ENCODE peak calls at places on chromosome 11, in nine cellular contexts. One of them, this sample, is unnamed.
A peak's percentile ranks its signal among the peaks of the same experiment; 100 is the strongest.

GRCh38 chr11:44380009-44380313 is 70.0 kb upstream of the ALX4 start:
- DNase-seq in left cardiac atrium: no peak
- DNase-seq in NCI-H1436: no peak
- DNase-seq in endothelial cell of umbilical vein: no peak
- DNase-seq in right lobe of liver: peak; percentile 66
- DNase-seq in activated CD8-positive, alpha-beta T cell treated with anti-CD3 and anti-CD28 coated beads, Interleukin-2, amount 10 ng/mL, durations not matched to agents 7 days and 5 days: no peak
- DNase-seq in lower leg skin: no peak
- DNase-seq in GM12891: no peak
- DNase-seq in hypothalamus: no peak
- DNase-seq in this sample: no peak

GRCh38 chr11:71440021-71440755 is 8.0 kb downstream of the DHCR7 start:
- DNase-seq in NCI-H1436: no peak
- DNase-seq in endothelial cell of umbilical vein: no peak
- DNase-seq in left cardiac atrium: no peak
- DNase-seq in lower leg skin: no peak
- DNase-seq in hypothalamus: no peak
- DNase-seq in right lobe of liver: peak; percentile 15
- DNase-seq in GM12891: no peak
- DNase-seq in activated CD8-positive, alpha-beta T cell treated with anti-CD3 and anti-CD28 coated beads, Interleukin-2, amount 10 ng/mL, durations not matched to agents 7 days and 5 days: no peak
- DNase-seq in this sample: no peak

GRCh38 chr11:39741066-39741465 is 1718.4 kb downstream of the LRRC4C start:
- DNase-seq in left cardiac atrium: no peak
- DNase-seq in endothelial cell of umbilical vein: no peak
- DNase-seq in hypothalamus: no peak
- DNase-seq in right lobe of liver: no peak
- DNase-seq in GM12891: no peak
- DNase-seq in NCI-H1436: no peak
- DNase-seq in lower leg skin: no peak
- DNase-seq in activated CD8-positive, alpha-beta T cell treated with anti-CD3 and anti-CD28 coated beads, Interleukin-2, amount 10 ng/mL, durations not matched to agents 7 days and 5 days: no peak
- DNase-seq in this sample: no peak

GRCh38 chr11:81915045-81915444 is 818.6 kb downstream of the FAM181B start:
- DNase-seq in lower leg skin: no peak
- DNase-seq in NCI-H1436: no peak
- DNase-seq in right lobe of liver: peak; percentile 54
- DNase-seq in left cardiac atrium: no peak
- DNase-seq in endothelial cell of umbilical vein: no peak
- DNase-seq in activated CD8-positive, alpha-beta T cell treated with anti-CD3 and anti-CD28 coated beads, Interleukin-2, amount 10 ng/mL, durations not matched to agents 7 days and 5 days: no peak
- DNase-seq in GM12891: no peak
- DNase-seq in hypothalamus: no peak
- DNase-seq in this sample: no peak

GRCh38 chr11:70517996-70518907 is 119.9 kb downstream of the CTTN start:
- DNase-seq in right lobe of liver: peak; percentile 25
- DNase-seq in lower leg skin: no peak
- DNase-seq in left cardiac atrium: no peak
- DNase-seq in NCI-H1436: no peak
- DNase-seq in activated CD8-positive, alpha-beta T cell treated with anti-CD3 and anti-CD28 coated beads, Interleukin-2, amount 10 ng/mL, durations not matched to agents 7 days and 5 days: no peak
- DNase-seq in endothelial cell of umbilical vein: no peak
- DNase-seq in GM12891: no peak
- DNase-seq in hypothalamus: no peak
- DNase-seq in this sample: no peak

GRCh38 chr11:65204646-65205601 is 23.2 kb downstream of the CAPN1 start:
- DNase-seq in hypothalamus: no peak
- DNase-seq in NCI-H1436: peak; percentile 9
- DNase-seq in activated CD8-positive, alpha-beta T cell treated with anti-CD3 and anti-CD28 coated beads, Interleukin-2, amount 10 ng/mL, durations not matched to agents 7 days and 5 days: peak; percentile 54
- DNase-seq in left cardiac atrium: no peak
- DNase-seq in endothelial cell of umbilical vein: peak; percentile 40
- DNase-seq in lower leg skin: no peak
- DNase-seq in GM12891: peak; percentile 84
- DNase-seq in right lobe of liver: no peak
- DNase-seq in this sample: no peak

GRCh38 chr11:70536051-70536877 is 137.9 kb downstream of the CTTN start:
- DNase-seq in GM12891: no peak
- DNase-seq in hypothalamus: no peak
- DNase-seq in NCI-H1436: no peak
- DNase-seq in right lobe of liver: peak; percentile 40
- DNase-seq in lower leg skin: no peak
- DNase-seq in endothelial cell of umbilical vein: no peak
- DNase-seq in activated CD8-positive, alpha-beta T cell treated with anti-CD3 and anti-CD28 coated beads, Interleukin-2, amount 10 ng/mL, durations not matched to agents 7 days and 5 days: no peak
- DNase-seq in left cardiac atrium: no peak
- DNase-seq in this sample: no peak

GRCh38 chr11:67054851-67055523 is 1.7 kb upstream of the RHOD start:
- DNase-seq in NCI-H1436: peak; percentile 62
- DNase-seq in GM12891: peak; percentile 59
- DNase-seq in endothelial cell of umbilical vein: peak; percentile 65
- DNase-seq in lower leg skin: peak; percentile 57
- DNase-seq in right lobe of liver: no peak
- DNase-seq in hypothalamus: no peak
- DNase-seq in activated CD8-positive, alpha-beta T cell treated with anti-CD3 and anti-CD28 coated beads, Interleukin-2, amount 10 ng/mL, durations not matched to agents 7 days and 5 days: no peak
- DNase-seq in left cardiac atrium: peak; percentile 70
- DNase-seq in this sample: no peak

GRCh38 chr11:66002648-66003225 is 434 bp downstream of the BANF1 start:
- DNase-seq in activated CD8-positive, alpha-beta T cell treated with anti-CD3 and anti-CD28 coated beads, Interleukin-2, amount 10 ng/mL, durations not matched to agents 7 days and 5 days: no peak
- DNase-seq in hypothalamus: no peak
- DNase-seq in lower leg skin: no peak
- DNase-seq in right lobe of liver: peak; percentile 87
- DNase-seq in endothelial cell of umbilical vein: no peak
- DNase-seq in GM12891: peak; percentile 67
- DNase-seq in NCI-H1436: peak; percentile 69
- DNase-seq in left cardiac atrium: peak; percentile 67
- DNase-seq in this sample: no peak

GRCh38 chr11:44305643-44306468 is 4.1 kb downstream of the ALX4 start:
- DNase-seq in hypothalamus: no peak
- DNase-seq in right lobe of liver: no peak
- DNase-seq in NCI-H1436: no peak
- DNase-seq in lower leg skin: no peak
- DNase-seq in activated CD8-positive, alpha-beta T cell treated with anti-CD3 and anti-CD28 coated beads, Interleukin-2, amount 10 ng/mL, durations not matched to agents 7 days and 5 days: peak; percentile 75
- DNase-seq in left cardiac atrium: no peak
- DNase-seq in endothelial cell of umbilical vein: peak; percentile 14
- DNase-seq in GM12891: no peak
- DNase-seq in this sample: no peak

GRCh38 chr11:15278129-15278528 is 163.4 kb downstream of the INSC start:
- DNase-seq in GM12891: no peak
- DNase-seq in endothelial cell of umbilical vein: no peak
- DNase-seq in right lobe of liver: no peak
- DNase-seq in NCI-H1436: no peak
- DNase-seq in lower leg skin: no peak
- DNase-seq in hypothalamus: no peak
- DNase-seq in left cardiac atrium: no peak
- DNase-seq in activated CD8-positive, alpha-beta T cell treated with anti-CD3 and anti-CD28 coated beads, Interleukin-2, amount 10 ng/mL, durations not matched to agents 7 days and 5 days: no peak
- DNase-seq in this sample: no peak

GRCh38 chr11:74680035-74680671 is 51.1 kb downstream of the CHRDL2 start:
- DNase-seq in activated CD8-positive, alpha-beta T cell treated with anti-CD3 and anti-CD28 coated beads, Interleukin-2, amount 10 ng/mL, durations not matched to agents 7 days and 5 days: no peak
- DNase-seq in endothelial cell of umbilical vein: no peak
- DNase-seq in NCI-H1436: no peak
- DNase-seq in lower leg skin: no peak
- DNase-seq in right lobe of liver: no peak
- DNase-seq in GM12891: no peak
- DNase-seq in hypothalamus: no peak
- DNase-seq in left cardiac atrium: peak; percentile 9
- DNase-seq in this sample: no peak

GRCh38 chr11:2509481-2510001 is 64.7 kb downstream of the KCNQ1 start:
- DNase-seq in NCI-H1436: no peak
- DNase-seq in right lobe of liver: peak; percentile 51
- DNase-seq in hypothalamus: no peak
- DNase-seq in GM12891: no peak
- DNase-seq in lower leg skin: no peak
- DNase-seq in left cardiac atrium: peak; percentile 74
- DNase-seq in endothelial cell of umbilical vein: no peak
- DNase-seq in activated CD8-positive, alpha-beta T cell treated with anti-CD3 and anti-CD28 coated beads, Interleukin-2, amount 10 ng/mL, durations not matched to agents 7 days and 5 days: no peak
- DNase-seq in this sample: no peak

GRCh38 chr11:113373306-113373705 is 14.3 kb upstream of the ANKK1 start:
- DNase-seq in GM12891: no peak
- DNase-seq in lower leg skin: no peak
- DNase-seq in right lobe of liver: no peak
- DNase-seq in left cardiac atrium: no peak
- DNase-seq in NCI-H1436: no peak
- DNase-seq in endothelial cell of umbilical vein: no peak
- DNase-seq in activated CD8-positive, alpha-beta T cell treated with anti-CD3 and anti-CD28 coated beads, Interleukin-2, amount 10 ng/mL, durations not matched to agents 7 days and 5 days: no peak
- DNase-seq in hypothalamus: no peak
- DNase-seq in this sample: no peak

GRCh38 chr11:35927730-35928129 is 16.1 kb upstream of the LDLRAD3 start:
- DNase-seq in endothelial cell of umbilical vein: no peak
- DNase-seq in NCI-H1436: no peak
- DNase-seq in lower leg skin: peak; percentile 90
- DNase-seq in activated CD8-positive, alpha-beta T cell treated with anti-CD3 and anti-CD28 coated beads, Interleukin-2, amount 10 ng/mL, durations not matched to agents 7 days and 5 days: no peak
- DNase-seq in hypothalamus: no peak
- DNase-seq in right lobe of liver: peak; percentile 87
- DNase-seq in left cardiac atrium: peak; percentile 51
- DNase-seq in GM12891: no peak
- DNase-seq in this sample: no peak

GRCh38 chr11:380095-380480 is 10.8 kb downstream of the B4GALNT4 start:
- DNase-seq in left cardiac atrium: no peak
- DNase-seq in endothelial cell of umbilical vein: no peak
- DNase-seq in lower leg skin: no peak
- DNase-seq in right lobe of liver: peak; percentile 44
- DNase-seq in activated CD8-positive, alpha-beta T cell treated with anti-CD3 and anti-CD28 coated beads, Interleukin-2, amount 10 ng/mL, durations not matched to agents 7 days and 5 days: no peak
- DNase-seq in hypothalamus: no peak
- DNase-seq in NCI-H1436: no peak
- DNase-seq in GM12891: no peak
- DNase-seq in this sample: no peak

GRCh38 chr11:95715777-95716241 is 73.8 kb downstream of the FAM76B start:
- DNase-seq in hypothalamus: no peak
- DNase-seq in activated CD8-positive, alpha-beta T cell treated with anti-CD3 and anti-CD28 coated beads, Interleukin-2, amount 10 ng/mL, durations not matched to agents 7 days and 5 days: peak; percentile 34
- DNase-seq in endothelial cell of umbilical vein: peak; percentile 90
- DNase-seq in GM12891: no peak
- DNase-seq in left cardiac atrium: no peak
- DNase-seq in lower leg skin: no peak
- DNase-seq in NCI-H1436: no peak
- DNase-seq in right lobe of liver: no peak
- DNase-seq in this sample: peak; percentile 35

GRCh38 chr11:83545494-83545893 is 259.3 kb upstream of the CCDC90B start:
- DNase-seq in right lobe of liver: no peak
- DNase-seq in NCI-H1436: no peak
- DNase-seq in lower leg skin: no peak
- DNase-seq in endothelial cell of umbilical vein: no peak
- DNase-seq in left cardiac atrium: no peak
- DNase-seq in GM12891: no peak
- DNase-seq in activated CD8-positive, alpha-beta T cell treated with anti-CD3 and anti-CD28 coated beads, Interleukin-2, amount 10 ng/mL, durations not matched to agents 7 days and 5 days: no peak
- DNase-seq in hypothalamus: no peak
- DNase-seq in this sample: no peak

GRCh38 chr11:707817-708420 is 1.9 kb downstream of the EPS8L2 start:
- DNase-seq in NCI-H1436: no peak
- DNase-seq in left cardiac atrium: no peak
- DNase-seq in hypothalamus: no peak
- DNase-seq in activated CD8-positive, alpha-beta T cell treated with anti-CD3 and anti-CD28 coated beads, Interleukin-2, amount 10 ng/mL, durations not matched to agents 7 days and 5 days: no peak
- DNase-seq in lower leg skin: no peak
- DNase-seq in GM12891: no peak
- DNase-seq in right lobe of liver: no peak
- DNase-seq in endothelial cell of umbilical vein: no peak
- DNase-seq in this sample: no peak

GRCh38 chr11:117166491-117166890 is 12.1 kb upstream of the SIDT2 start:
- DNase-seq in right lobe of liver: no peak
- DNase-seq in lower leg skin: no peak
- DNase-seq in GM12891: no peak
- DNase-seq in activated CD8-positive, alpha-beta T cell treated with anti-CD3 and anti-CD28 coated beads, Interleukin-2, amount 10 ng/mL, durations not matched to agents 7 days and 5 days: no peak
- DNase-seq in endothelial cell of umbilical vein: no peak
- DNase-seq in left cardiac atrium: no peak
- DNase-seq in hypothalamus: no peak
- DNase-seq in NCI-H1436: no peak
- DNase-seq in this sample: no peak

GRCh38 chr11:61491736-61492395 is 16.7 kb upstream of the LRRC10B start:
- DNase-seq in hypothalamus: no peak
- DNase-seq in GM12891: no peak
- DNase-seq in left cardiac atrium: no peak
- DNase-seq in lower leg skin: no peak
- DNase-seq in right lobe of liver: no peak
- DNase-seq in NCI-H1436: no peak
- DNase-seq in endothelial cell of umbilical vein: no peak
- DNase-seq in activated CD8-positive, alpha-beta T cell treated with anti-CD3 and anti-CD28 coated beads, Interleukin-2, amount 10 ng/mL, durations not matched to agents 7 days and 5 days: no peak
- DNase-seq in this sample: no peak

GRCh38 chr11:114315749-114316368 is 19.7 kb downstream of the NNMT start:
- DNase-seq in lower leg skin: no peak
- DNase-seq in activated CD8-positive, alpha-beta T cell treated with anti-CD3 and anti-CD28 coated beads, Interleukin-2, amount 10 ng/mL, durations not matched to agents 7 days and 5 days: no peak
- DNase-seq in GM12891: no peak
- DNase-seq in endothelial cell of umbilical vein: peak; percentile 51
- DNase-seq in NCI-H1436: no peak
- DNase-seq in right lobe of liver: peak; percentile 64
- DNase-seq in left cardiac atrium: no peak
- DNase-seq in hypothalamus: no peak
- DNase-seq in this sample: no peak

GRCh38 chr11:43837879-43838278 is 42.8 kb upstream of the ALKBH3 start:
- DNase-seq in NCI-H1436: no peak
- DNase-seq in right lobe of liver: no peak
- DNase-seq in endothelial cell of umbilical vein: no peak
- DNase-seq in GM12891: no peak
- DNase-seq in hypothalamus: no peak
- DNase-seq in left cardiac atrium: no peak
- DNase-seq in activated CD8-positive, alpha-beta T cell treated with anti-CD3 and anti-CD28 coated beads, Interleukin-2, amount 10 ng/mL, durations not matched to agents 7 days and 5 days: no peak
- DNase-seq in lower leg skin: no peak
- DNase-seq in this sample: no peak

GRCh38 chr11:10514210-10514609 is 26.8 kb downstream of the RNF141 start:
- DNase-seq in right lobe of liver: no peak
- DNase-seq in NCI-H1436: no peak
- DNase-seq in hypothalamus: no peak
- DNase-seq in activated CD8-positive, alpha-beta T cell treated with anti-CD3 and anti-CD28 coated beads, Interleukin-2, amount 10 ng/mL, durations not matched to agents 7 days and 5 days: no peak
- DNase-seq in GM12891: no peak
- DNase-seq in left cardiac atrium: no peak
- DNase-seq in endothelial cell of umbilical vein: peak; percentile 52
- DNase-seq in lower leg skin: no peak
- DNase-seq in this sample: no peak

GRCh38 chr11:124946735-124947141 is 7.3 kb upstream of the CCDC15 start:
- DNase-seq in NCI-H1436: no peak
- DNase-seq in hypothalamus: no peak
- DNase-seq in lower leg skin: no peak
- DNase-seq in left cardiac atrium: no peak
- DNase-seq in GM12891: no peak
- DNase-seq in endothelial cell of umbilical vein: no peak
- DNase-seq in activated CD8-positive, alpha-beta T cell treated with anti-CD3 and anti-CD28 coated beads, Interleukin-2, amount 10 ng/mL, durations not matched to agents 7 days and 5 days: no peak
- DNase-seq in right lobe of liver: no peak
- DNase-seq in this sample: no peak

GRCh38 chr11:67665537-67666302 is 8.7 kb downstream of the ALDH3B2 start:
- DNase-seq in right lobe of liver: peak; percentile 59
- DNase-seq in NCI-H1436: no peak
- DNase-seq in activated CD8-positive, alpha-beta T cell treated with anti-CD3 and anti-CD28 coated beads, Interleukin-2, amount 10 ng/mL, durations not matched to agents 7 days and 5 days: no peak
- DNase-seq in left cardiac atrium: no peak
- DNase-seq in endothelial cell of umbilical vein: no peak
- DNase-seq in hypothalamus: no peak
- DNase-seq in lower leg skin: no peak
- DNase-seq in GM12891: no peak
- DNase-seq in this sample: no peak

GRCh38 chr11:7281083-7281482 is 29.4 kb downstream of the SYT9 start:
- DNase-seq in right lobe of liver: no peak
- DNase-seq in endothelial cell of umbilical vein: peak; percentile 20
- DNase-seq in activated CD8-positive, alpha-beta T cell treated with anti-CD3 and anti-CD28 coated beads, Interleukin-2, amount 10 ng/mL, durations not matched to agents 7 days and 5 days: no peak
- DNase-seq in NCI-H1436: no peak
- DNase-seq in GM12891: no peak
- DNase-seq in hypothalamus: no peak
- DNase-seq in lower leg skin: peak; percentile 15
- DNase-seq in left cardiac atrium: no peak
- DNase-seq in this sample: no peak

GRCh38 chr11:94574193-94574961 is 7.2 kb downstream of the PIWIL4 start:
- DNase-seq in NCI-H1436: no peak
- DNase-seq in right lobe of liver: no peak
- DNase-seq in hypothalamus: no peak
- DNase-seq in lower leg skin: peak; percentile 30
- DNase-seq in endothelial cell of umbilical vein: no peak
- DNase-seq in left cardiac atrium: peak; percentile 33
- DNase-seq in GM12891: no peak
- DNase-seq in activated CD8-positive, alpha-beta T cell treated with anti-CD3 and anti-CD28 coated beads, Interleukin-2, amount 10 ng/mL, durations not matched to agents 7 days and 5 days: no peak
- DNase-seq in this sample: no peak

GRCh38 chr11:67408437-67409200 is 4.7 kb downstream of the TBC1D10C start:
- DNase-seq in endothelial cell of umbilical vein: no peak
- DNase-seq in hypothalamus: no peak
- DNase-seq in activated CD8-positive, alpha-beta T cell treated with anti-CD3 and anti-CD28 coated beads, Interleukin-2, amount 10 ng/mL, durations not matched to agents 7 days and 5 days: peak; percentile 66
- DNase-seq in lower leg skin: no peak
- DNase-seq in GM12891: no peak
- DNase-seq in NCI-H1436: no peak
- DNase-seq in right lobe of liver: no peak
- DNase-seq in left cardiac atrium: no peak
- DNase-seq in this sample: no peak

GRCh38 chr11:131365601-131366000 is 4.8 kb upstream of the NTM start:
- DNase-seq in NCI-H1436: no peak
- DNase-seq in activated CD8-positive, alpha-beta T cell treated with anti-CD3 and anti-CD28 coated beads, Interleukin-2, amount 10 ng/mL, durations not matched to agents 7 days and 5 days: no peak
- DNase-seq in left cardiac atrium: no peak
- DNase-seq in right lobe of liver: no peak
- DNase-seq in lower leg skin: no peak
- DNase-seq in GM12891: no peak
- DNase-seq in endothelial cell of umbilical vein: no peak
- DNase-seq in hypothalamus: no peak
- DNase-seq in this sample: no peak

GRCh38 chr11:46597609-46598219 is 3.9 kb upstream of the AMBRA1 start:
- DNase-seq in GM12891: no peak
- DNase-seq in lower leg skin: no peak
- DNase-seq in left cardiac atrium: no peak
- DNase-seq in activated CD8-positive, alpha-beta T cell treated with anti-CD3 and anti-CD28 coated beads, Interleukin-2, amount 10 ng/mL, durations not matched to agents 7 days and 5 days: no peak
- DNase-seq in hypothalamus: no peak
- DNase-seq in NCI-H1436: no peak
- DNase-seq in right lobe of liver: no peak
- DNase-seq in endothelial cell of umbilical vein: peak; percentile 50
- DNase-seq in this sample: peak; percentile 39